ENCODE peak calls at places on chromosomes 16 and 17, in seven cellular contexts. O is PC-3, P is GM23248, S is GM23338, G is PC-9, M is HCT116, N is MM.1S. Z is an unnamed sample.

GRCh38 chr17:45381001-45381400 is 51.7 kb downstream of the ARHGAP27 start:
- DNase-seq in O (no peak), P (no peak), S (no peak), G (no peak), M (no peak), N (peak; percentile 64), Z (no peak)

GRCh38 chr16:31331141-31331764 is 23.7 kb upstream of the ITGAX start:
- DNase-seq in O (no peak), P (no peak), S (peak; percentile 67), G (no peak), M (no peak), N (no peak), Z (no peak)

GRCh38 chr17:63847525-63848249 is 5.2 kb upstream of the SMARCD2 start:
- DNase-seq in O (no peak), P (no peak), S (no peak), G (no peak), M (no peak), N (peak; percentile 3), Z (no peak)

GRCh38 chr17:64146418-64147109 is 16.6 kb upstream of the ERN1 start:
- DNase-seq in O (peak; percentile 45), P (peak; percentile 76), S (peak; percentile 57), G (peak; percentile 47), M (no peak), N (peak; percentile 36), Z (peak; percentile 74)

GRCh38 chr17:40038882-40039513 is 15.2 kb downstream of the MED24 start:
- DNase-seq in O (peak; percentile 52), P (peak; percentile 95), S (peak; percentile 80), G (no peak), M (peak; percentile 37), N (no peak), Z (peak; percentile 80)

GRCh38 chr16:73126453-73126853 is 78.5 kb upstream of the ZFHX3 start:
- DNase-seq in O (no peak), P (peak; percentile 85), S (no peak), G (no peak), M (no peak), N (no peak), Z (peak; percentile 60)

GRCh38 chr16:89195521-89196171 is 4.7 kb downstream of the SLC22A31 start:
- DNase-seq in O (no peak), P (no peak), S (no peak), G (no peak), M (no peak), N (no peak), Z (peak; percentile 7)

GRCh38 chr16:87828071-87828971 is 41.0 kb downstream of the SLC7A5 start:
- DNase-seq in O (no peak), P (no peak), S (no peak), G (no peak), M (no peak), N (no peak), Z (no peak)

GRCh38 chr16:88755745-88756443 is 29.1 kb downstream of the PIEZO1 start:
- DNase-seq in O (no peak), P (no peak), S (no peak), G (no peak), M (no peak), N (no peak), Z (no peak)

GRCh38 chr16:76964464-76965154 is 226.4 kb upstream of the MON1B start:
- DNase-seq in O (peak; percentile 44), P (no peak), S (no peak), G (no peak), M (no peak), N (no peak), Z (no peak)

GRCh38 chr17:16477255-16477654 is 14.7 kb downstream of the LRRC75A start:
- DNase-seq in O (peak; percentile 75), P (peak; percentile 93), S (no peak), G (no peak), M (peak; percentile 29), N (no peak), Z (peak; percentile 63)

GRCh38 chr16:77414752-77415231 is 20.0 kb downstream of the ADAMTS18 start:
- DNase-seq in O (peak; percentile 89), P (peak; percentile 36), S (no peak), G (no peak), M (no peak), N (no peak), Z (no peak)

GRCh38 chr17:83099570-83100181 is 20.3 kb downstream of the METRNL start:
- DNase-seq in O (no peak), P (peak; percentile 80), S (no peak), G (no peak), M (no peak), N (no peak), Z (peak; percentile 75)

GRCh38 chr17:83099086-83099540 is 19.7 kb downstream of the METRNL start:
- DNase-seq in O (no peak), P (peak; percentile 53), S (no peak), G (no peak), M (no peak), N (no peak), Z (no peak)

GRCh38 chr17:83101805-83102480 is 22.5 kb downstream of the METRNL start:
- DNase-seq in O (no peak), P (peak; percentile 80), S (no peak), G (no peak), M (no peak), N (no peak), Z (peak; percentile 85)

GRCh38 chr17:83100220-83100852 is 20.9 kb downstream of the METRNL start:
- DNase-seq in O (no peak), P (peak; percentile 70), S (no peak), G (no peak), M (no peak), N (no peak), Z (no peak)

DNA sequence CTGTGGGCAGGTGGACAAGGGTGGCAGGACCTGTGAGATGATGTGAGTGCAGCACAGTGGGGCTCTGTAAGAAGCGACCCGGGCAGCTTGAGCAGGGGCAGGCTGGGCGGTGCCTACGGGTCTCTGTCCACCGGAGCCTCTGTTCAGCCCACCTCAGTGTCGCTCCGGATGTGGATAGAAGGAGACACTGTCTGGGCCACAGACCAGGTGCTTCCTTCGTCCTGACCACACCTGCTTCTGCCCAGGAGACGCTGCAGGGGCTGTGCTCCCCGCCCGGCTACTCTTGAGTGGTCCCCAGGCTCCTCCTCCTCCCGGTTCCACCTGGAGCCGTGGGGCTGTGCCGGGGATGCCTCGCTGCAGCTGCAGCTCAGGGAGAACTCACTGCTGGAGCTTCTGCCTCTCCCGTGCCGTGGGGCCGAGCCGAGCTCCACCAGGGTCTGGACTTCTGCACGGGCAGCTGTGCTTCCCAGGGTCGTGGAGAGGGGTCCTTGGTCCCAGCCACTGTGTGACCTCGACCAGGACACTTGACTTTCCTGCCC is 21.5 kb downstream of the METRNL start:
- DNase-seq in O (no peak), P (peak; percentile 61), S (no peak), G (no peak), M (no peak), N (peak; percentile 63), Z (peak; percentile 34)
- TF ChIP-seq EZH2 in O (no peak), P (no peak), S (no peak), G (no peak), M (no peak), N (no peak), Z (no peak)

GRCh38 chr17:80283116-80283852 is 22.6 kb downstream of the RNF213 start:
- DNase-seq in O (no peak), P (no peak), S (no peak), G (no peak), M (no peak), N (no peak), Z (no peak)

GRCh38 chr17:80277751-80278671 is 17.4 kb downstream of the RNF213 start:
- DNase-seq in O (no peak), P (no peak), S (no peak), G (no peak), M (no peak), N (no peak), Z (no peak)

GRCh38 chr17:80284631-80285030 is 24.0 kb downstream of the RNF213 start:
- DNase-seq in O (peak; percentile 12), P (no peak), S (peak; percentile 71), G (no peak), M (no peak), N (no peak), Z (no peak)

GRCh38 chr17:80279895-80280294 is 19.2 kb downstream of the RNF213 start:
- DNase-seq in O (no peak), P (peak; percentile 93), S (no peak), G (no peak), M (no peak), N (no peak), Z (peak; percentile 59)

DNA sequence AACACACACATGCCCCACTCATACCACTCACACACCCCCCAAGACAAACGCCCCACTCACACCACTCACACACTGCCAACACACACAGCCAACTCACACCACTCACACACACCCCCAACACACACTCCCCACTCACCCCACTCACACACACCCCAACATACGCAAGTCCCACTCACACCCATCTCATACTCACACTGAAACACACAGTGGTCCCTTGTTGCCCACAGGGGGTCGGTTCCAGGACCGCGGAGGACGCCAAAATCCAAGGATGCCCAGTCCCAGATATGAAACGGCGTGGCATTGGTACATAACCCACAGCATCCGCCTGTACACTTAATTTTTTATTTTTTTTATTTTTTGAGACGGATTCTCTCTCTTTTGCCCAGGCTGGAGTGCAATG is 20.9 kb downstream of the RNF213 start:
- DNase-seq in O (no peak), P (no peak), S (no peak), G (no peak), M (no peak), N (no peak), Z (no peak)
- H3K9me2 ChIP-seq in O (no peaks in the 10 kb centered on the region), P (no peaks in the 10 kb centered on the region), S (no peaks in the 10 kb centered on the region), G (no peaks in the 10 kb centered on the region), M (no peaks in the 10 kb centered on the region), N (no peaks in the 10 kb centered on the region), Z (no peaks in the 10 kb centered on the region)

DNA sequence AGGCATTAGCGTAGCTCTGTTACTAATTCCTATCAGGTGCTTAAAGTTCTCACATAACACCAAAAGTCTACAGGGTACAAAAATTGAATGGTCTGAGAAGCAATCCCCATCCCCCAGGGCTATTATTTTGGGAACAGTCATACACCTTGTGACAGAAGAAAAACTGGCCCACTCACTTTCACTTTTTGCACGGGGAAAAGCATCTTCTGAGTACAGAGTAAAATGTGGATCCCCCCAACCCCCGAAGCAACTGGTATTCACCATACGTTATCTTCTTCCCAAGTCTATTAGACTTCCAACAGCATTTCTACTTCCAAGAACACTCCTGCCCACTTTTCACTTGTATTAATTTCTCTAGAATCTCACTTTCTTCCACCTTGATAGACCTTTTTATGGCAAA is 11.8 kb downstream of the GGA3 start:
- DNase-seq in O (no peak), P (no peak), S (no peak), G (no peak), M (no peak), N (no peak), Z (no peak)
- H3K4me3 ChIP-seq in O (no peak overlapping the region), P (no peak overlapping the region), S (no peak overlapping the region), G (no peak overlapping the region), M (no peak overlapping the region), N (peak overlapping the region; percentile 56), Z (no peak overlapping the region)

GRCh38 chr17:50558581-50558954 is 1.9 kb upstream of the CACNA1G start:
- DNase-seq in O (no peak), P (no peak), S (no peak), G (no peak), M (no peak), N (no peak), Z (no peak)

GRCh38 chr17:50560185-50560824 is at the start of gene CACNA1G:
- DNase-seq in O (peak; percentile 88), P (peak; percentile 95), S (peak; percentile 98), G (peak; percentile 63), M (peak; percentile 80), N (peak; percentile 88), Z (peak; percentile 95)

GRCh38 chr17:50560931-50561750 is 626 bp downstream of the CACNA1G start:
- DNase-seq in O (no peak), P (peak; percentile 50), S (peak; percentile 55), G (no peak), M (no peak), N (no peak), Z (peak; percentile 36)

GRCh38 chr17:50558955-50559614 is 1.4 kb upstream of the CACNA1G start:
- DNase-seq in O (no peak), P (no peak), S (peak; percentile 92), G (no peak), M (no peak), N (no peak), Z (peak; percentile 62)

GRCh38 chr17:50559674-50560184 is 786 bp upstream of the CACNA1G start:
- DNase-seq in O (peak; percentile 35), P (peak; percentile 83), S (peak; percentile 98), G (no peak), M (peak; percentile 64), N (no peak), Z (peak; percentile 85)
- TF ChIP-seq EZH2 in O (no peak), P (no peak), S (no peak), G (no peak), M (no peak), N (no peak), Z (no peak)